ENCODE peak calls at places on chromosomes 1 and 21, in five cellular contexts. Q, M, N, L and E are unnamed samples. For H3K27me3 and H3K36me3, the result is how much of the 10 kb centered on the place peaks cover.

GRCh38 chr1:161198877-161199431 is at the start of gene ADAMTS4:
- DNase-seq in Q (peak), M (peak), N (peak), L (no peak), E (no peak)

GRCh38 chr1:53605181-53605580 is 133.8 kb downstream of the GLIS1 start:
- DNase-seq in Q (no peak), M (no peak), N (no peak), L (no peak), E (no peak)

GRCh38 chr1:82387070-82387366 is 586.3 kb downstream of the ADGRL2 start:
- DNase-seq in Q (no peak), M (no peak), N (no peak), L (no peak), E (no peak)

GRCh38 chr1:16397095-16397494 is 30.1 kb downstream of the SZRD1 start:
- DNase-seq in Q (no peak), M (no peak), N (no peak), L (no peak), E (no peak)

GRCh38 chr1:198986442-198986841 is 347.6 kb downstream of the PTPRC start:
- DNase-seq in Q (no peak), M (no peak), N (no peak), L (no peak), E (no peak)

GRCh38 chr1:41355356-41355755 is 5.9 kb upstream of the FOXO6 start:
- DNase-seq in Q (peak), M (no peak), N (no peak), L (no peak), E (no peak)

GRCh38 chr21:23316190-23316589 is 2291.1 kb downstream of the MRPL39 start:
- DNase-seq in Q (no peak), M (no peak), N (no peak), L (no peak), E (no peak)

GRCh38 chr1:11893907-11894251 is 32.3 kb downstream of the KIAA2013 start:
- DNase-seq in Q (no peak), M (peak), N (peak), L (peak), E (peak)

GRCh38 chr1:75765697-75766355 is 20.2 kb upstream of the RABGGTB start:
- DNase-seq in Q (no peak), M (no peak), N (no peak), L (no peak), E (no peak)

GRCh38 chr1:168469690-168470089 is 74.1 kb downstream of the XCL2 start:
- DNase-seq in Q (peak), M (no peak), N (no peak), L (peak), E (peak)

GRCh38 chr1:160052943-160053342 is 17.0 kb downstream of the KCNJ10 start:
- DNase-seq in Q (no peak), M (no peak), N (no peak), L (no peak), E (no peak)

GRCh38 chr21:45365186-45365607 is 39.8 kb upstream of the COL18A1 start:
- DNase-seq in Q (no peak), M (no peak), N (no peak), L (no peak), E (no peak)

GRCh38 chr1:200342511-200343400 is 67.1 kb downstream of the ZNF281 start:
- DNase-seq in Q (no peak), M (no peak), N (no peak), L (no peak), E (no peak)

GRCh38 chr1:214241060-214241459 is 39.9 kb upstream of the SMYD2 start:
- DNase-seq in Q (no peak), M (no peak), N (no peak), L (no peak), E (no peak)

GRCh38 chr1:116407033-116407432 is 34.0 kb downstream of the ATP1A1 start:
- DNase-seq in Q (no peak), M (no peak), N (no peak), L (no peak), E (no peak)

GRCh38 chr1:162724583-162725120 is 65.8 kb upstream of the HSD17B7 start:
- DNase-seq in Q (no peak), M (no peak), N (no peak), L (no peak), E (no peak)

GRCh38 chr1:224791362-224791941 is 138.0 kb upstream of the DNAH14 start:
- DNase-seq in Q (no peak), M (no peak), N (no peak), L (no peak), E (no peak)

GRCh38 chr1:179448429-179449149 is 82.8 kb downstream of the AXDND1 start:
- DNase-seq in Q (no peak), M (no peak), N (no peak), L (no peak), E (no peak)

GRCh38 chr1:180800945-180801344 is 111.8 kb upstream of the KIAA1614 start:
- DNase-seq in Q (no peak), M (no peak), N (no peak), L (no peak), E (no peak)

GRCh38 chr1:16013220-16013907 is 4.5 kb downstream of the HSPB7 start:
- DNase-seq in Q (peak), M (peak), N (peak), L (peak), E (no peak)

GRCh38 chr1:166785987-166786386 is 53.3 kb upstream of the POGK start:
- DNase-seq in Q (no peak), M (no peak), N (no peak), L (no peak), E (no peak)

GRCh38 chr1:15337656-15338402 is 71.9 kb upstream of the EFHD2 start:
- DNase-seq in Q (no peak), M (no peak), N (no peak), L (no peak), E (no peak)

GRCh38 chr1:171486048-171486519 is 754 bp downstream of the PRRC2C start:
- DNase-seq in Q (no peak), M (peak), N (peak), L (peak), E (peak)

GRCh38 chr1:204814146-204814884 is 56.3 kb upstream of the NFASC start:
- DNase-seq in Q (peak), M (no peak), N (no peak), L (no peak), E (no peak)
- H3K27me3 ChIP-seq in Q (under half), M (under half), N (under half), L (under half), E (under half)

DNA sequence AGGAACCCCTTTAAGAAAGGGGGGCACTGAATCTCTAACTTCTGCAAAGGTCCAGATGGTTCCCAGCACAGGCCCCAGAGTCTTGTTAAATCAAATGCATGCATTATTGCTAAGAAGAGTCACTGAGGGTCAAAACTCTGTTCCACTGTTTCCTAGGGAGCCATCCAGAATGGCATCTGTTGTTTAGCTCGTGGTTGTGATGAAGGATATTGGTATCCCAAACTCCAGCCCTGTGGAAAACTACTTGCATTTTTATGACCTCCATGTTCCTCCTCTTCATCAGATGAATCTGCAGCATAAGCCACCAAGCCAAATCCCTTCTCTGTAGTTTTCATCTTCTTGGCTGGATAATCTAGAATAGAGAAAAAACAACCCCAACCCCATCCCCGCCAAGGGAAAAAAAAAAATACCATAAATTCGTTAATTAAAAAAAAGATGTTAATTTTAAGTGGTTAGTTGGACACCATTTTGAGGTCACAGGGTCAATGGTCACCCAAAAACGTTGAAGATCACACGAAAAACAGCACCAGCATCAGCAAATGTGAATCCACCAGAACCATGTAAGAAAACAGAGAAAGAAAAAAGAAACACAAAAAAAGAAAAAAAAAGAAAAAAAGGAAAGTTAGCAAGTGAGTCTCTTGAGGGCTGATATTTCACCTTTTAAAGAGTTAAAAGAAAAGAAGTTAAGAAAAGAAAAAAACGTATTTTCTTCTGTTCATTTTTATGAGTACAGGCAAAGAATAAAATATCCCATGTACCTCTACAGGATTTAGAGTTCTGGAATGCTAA is 3.0 kb upstream of the RIT1 start:
- DNase-seq in Q (no peak), M (no peak), N (no peak), L (no peak), E (no peak)
- H3K36me3 ChIP-seq in Q (under half), M (half or more), N (under half), L (under half), E (under half)

GRCh38 chr21:43608225-43608624 is 51.1 kb downstream of the HSF2BP start:
- DNase-seq in Q (no peak), M (no peak), N (no peak), L (no peak), E (no peak)
- H3K27ac ChIP-seq in Q (no peak), M (no peak), N (no peak), L (no peak), E (no peak)

GRCh38 chr1:30386145-30386926 is 337.0 kb downstream of the MATN1 start:
- DNase-seq in Q (no peak), M (no peak), N (no peak), L (no peak), E (no peak)

GRCh38 chr1:30384286-30385245 is 338.8 kb downstream of the MATN1 start:
- DNase-seq in Q (no peak), M (no peak), N (no peak), L (no peak), E (no peak)

GRCh38 chr1:30385246-30385940 is 338.0 kb downstream of the MATN1 start:
- DNase-seq in Q (peak), M (no peak), N (no peak), L (no peak), E (no peak)

GRCh38 chr1:30383131-30383793 is 340.1 kb downstream of the MATN1 start:
- DNase-seq in Q (no peak), M (no peak), N (no peak), L (no peak), E (no peak)

DNA sequence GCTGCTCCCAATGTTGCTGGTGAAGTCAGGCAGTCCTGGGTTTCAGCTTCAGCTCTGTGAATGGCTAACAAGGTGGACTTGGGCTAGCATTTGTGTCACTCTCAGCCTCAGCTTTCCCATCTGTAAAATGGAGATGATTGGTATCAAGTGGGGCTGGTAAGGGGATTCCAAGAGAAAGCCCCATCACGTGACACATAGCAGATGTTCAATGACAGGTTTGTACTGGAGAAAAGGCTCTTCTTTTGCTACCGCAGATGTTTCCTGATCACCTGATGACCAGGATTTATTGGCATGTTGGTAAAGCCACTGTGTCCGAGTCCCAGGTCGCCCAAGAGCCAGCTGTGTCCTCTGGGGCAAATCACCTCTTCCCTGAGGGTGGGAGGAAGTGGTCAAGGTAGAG is 335.0 kb downstream of the MATN1 start:
- DNase-seq in Q (no peak), M (no peak), N (no peak), L (no peak), E (no peak)
- H3K27me3 ChIP-seq in Q (under half), M (under half), N (under half), L (under half), E (under half)